ENCODE peak calls at places on chromosomes 5 and 9, in four cellular contexts. P is T-helper 17 cell, K is NCI-H1105, X is adipocyte. C is an unnamed sample.

GRCh38 chr5:126525630-126526245 is 69.3 kb downstream of the ALDH7A1 start:
- DNase-seq in P (no peak), K (no peak), X (no peak), C (no peak)

GRCh38 chr5:125870271-125870670 is 552.9 kb upstream of the GRAMD2B start:
- DNase-seq in P (no peak), K (no peak), X (peak; percentile 76), C (no peak)

GRCh38 chr9:116087751-116088194 is 65.8 kb upstream of the PAPPA start:
- DNase-seq in P (no peak), K (no peak), X (peak; percentile 41), C (no peak)

GRCh38 chr9:129436751-129437625 is 183.9 kb downstream of the C9orf50 start:
- DNase-seq in P (peak; percentile 27), K (peak; percentile 35), X (peak; percentile 89), C (no peak)

GRCh38 chr5:159655757-159656409 is 260.4 kb upstream of the ADRA1B start:
- DNase-seq in P (no peak), K (peak; percentile 80), X (no peak), C (no peak)

GRCh38 chr5:108654042-108654441 is 93.7 kb upstream of the FER start:
- DNase-seq in P (no peak), K (no peak), X (no peak), C (no peak)

GRCh38 chr9:14895806-14896205 is 14.4 kb downstream of the FREM1 start:
- DNase-seq in P (no peak), K (no peak), X (no peak), C (no peak)

GRCh38 chr9:114305189-114305555 is 17.7 kb upstream of the ORM1 start:
- DNase-seq in P (no peak), K (no peak), X (no peak), C (no peak)

GRCh38 chr5:119063579-119064379 is 7.1 kb upstream of the DMXL1 start:
- DNase-seq in P (no peak), K (no peak), X (peak; percentile 75), C (no peak)

C was measured in NCI-H2107.